ENCODE peak calls at places on chromosomes 6 and 20, in seven cellular contexts. J, Y, L, T, X, B and G are unnamed samples.

GRCh38 chr6:157087974-157088373 is 235.3 kb downstream of the TMEM242 start:
- DNase-seq in J (no peak), Y (no peak), L (no peak), T (no peak), X (no peak), B (no peak), G (no peak)

GRCh38 chr6:10719386-10720228 is 3.3 kb upstream of the TMEM14C start:
- DNase-seq in J (no peak), Y (no peak), L (peak), T (no peak), X (no peak), B (peak), G (no peak)

GRCh38 chr6:81859884-81860283 is 107.4 kb upstream of the TENT5A start:
- DNase-seq in J (no peak), Y (no peak), L (peak), T (no peak), X (no peak), B (peak), G (no peak)

GRCh38 chr6:16555550-16555949 is 205.7 kb downstream of the ATXN1 start:
- DNase-seq in J (no peak), Y (no peak), L (no peak), T (no peak), X (no peak), B (no peak), G (no peak)

GRCh38 chr6:10403385-10404106 is 11.3 kb downstream of the TFAP2A start:
- DNase-seq in J (peak), Y (peak), L (no peak), T (peak), X (no peak), B (peak), G (peak)

GRCh38 chr6:5728726-5729434 is 277.8 kb downstream of the NRN1 start:
- DNase-seq in J (no peak), Y (peak), L (no peak), T (peak), X (no peak), B (peak), G (peak)

GRCh38 chr20:63082308-63082938 is 75.7 kb upstream of the BHLHE23 start:
- DNase-seq in J (no peak), Y (no peak), L (peak), T (peak), X (no peak), B (peak), G (no peak)

GRCh38 chr20:37911838-37912273 is 8.9 kb downstream of the VSTM2L start:
- DNase-seq in J (peak), Y (no peak), L (peak), T (peak), X (no peak), B (peak), G (peak)

GRCh38 chr6:79544939-79545450 is 7.8 kb upstream of the LCA5 start:
- DNase-seq in J (peak), Y (peak), L (peak), T (peak), X (no peak), B (peak), G (peak)

GRCh38 chr20:62949887-62950286 is 2.6 kb upstream of the SLC17A9 start:
- DNase-seq in J (no peak), Y (no peak), L (no peak), T (no peak), X (no peak), B (no peak), G (no peak)

GRCh38 chr6:79574636-79575035 is 37.4 kb upstream of the LCA5 start:
- DNase-seq in J (peak), Y (peak), L (no peak), T (peak), X (no peak), B (peak), G (peak)

GRCh38 chr6:42923656-42924055 is 5.6 kb upstream of the CNPY3 start:
- DNase-seq in J (no peak), Y (no peak), L (no peak), T (no peak), X (no peak), B (peak), G (no peak)

GRCh38 chr6:116461563-116462507 is 660 bp downstream of the CALHM6 start:
- DNase-seq in J (no peak), Y (no peak), L (peak), T (peak), X (peak), B (no peak), G (no peak)

GRCh38 chr6:2738373-2738979 is 12.2 kb downstream of the MYLK4 start:
- DNase-seq in J (peak), Y (peak), L (no peak), T (peak), X (peak), B (peak), G (peak)

GRCh38 chr20:51712501-51713212 is 55.5 kb downstream of the ATP9A start:
- DNase-seq in J (peak), Y (peak), L (no peak), T (peak), X (no peak), B (peak), G (peak)

GRCh38 chr20:17735959-17736621 is 36.3 kb downstream of the BANF2 start:
- DNase-seq in J (no peak), Y (peak), L (no peak), T (peak), X (no peak), B (no peak), G (no peak)

GRCh38 chr6:159077123-159077522 is 32.3 kb upstream of the TAGAP start:
- DNase-seq in J (no peak), Y (no peak), L (no peak), T (no peak), X (no peak), B (no peak), G (no peak)

GRCh38 chr6:30781697-30782424 is 37.5 kb upstream of the IER3 start:
- DNase-seq in J (peak), Y (peak), L (peak), T (peak), X (no peak), B (peak), G (peak)

GRCh38 chr6:150304421-150304820 is 64.4 kb upstream of the IYD start:
- DNase-seq in J (no peak), Y (no peak), L (no peak), T (no peak), X (no peak), B (no peak), G (no peak)

GRCh38 chr6:167396659-167397490 is 72.0 kb downstream of the TTLL2 start:
- DNase-seq in J (no peak), Y (no peak), L (no peak), T (no peak), X (no peak), B (no peak), G (no peak)

GRCh38 chr6:34202329-34203201 is 34.1 kb upstream of the HMGA1 start:
- DNase-seq in J (peak), Y (no peak), L (no peak), T (no peak), X (no peak), B (no peak), G (no peak)

GRCh38 chr6:6723792-6724318 is 135.3 kb downstream of the LY86 start:
- DNase-seq in J (no peak), Y (no peak), L (no peak), T (no peak), X (no peak), B (peak), G (no peak)

GRCh38 chr6:3358413-3359090 is 98.3 kb downstream of the SLC22A23 start:
- DNase-seq in J (no peak), Y (no peak), L (no peak), T (no peak), X (no peak), B (no peak), G (no peak)

GRCh38 chr6:79467716-79468115 is 69.5 kb downstream of the LCA5 start:
- DNase-seq in J (no peak), Y (peak), L (no peak), T (peak), X (no peak), B (peak), G (no peak)

GRCh38 chr6:52550014-52550575 is 26.8 kb downstream of the TRAM2 start:
- DNase-seq in J (no peak), Y (no peak), L (no peak), T (no peak), X (no peak), B (no peak), G (no peak)

GRCh38 chr6:89146748-89147715 is 1.2 kb downstream of the PM20D2 start:
- DNase-seq in J (peak), Y (peak), L (no peak), T (peak), X (no peak), B (peak), G (peak)

GRCh38 chr20:63128367-63128766 is 87.6 kb downstream of the YTHDF1 start:
- DNase-seq in J (no peak), Y (no peak), L (peak), T (no peak), X (no peak), B (no peak), G (no peak)

GRCh38 chr6:105087571-105088211 is 92.1 kb downstream of the POPDC3 start:
- DNase-seq in J (peak), Y (peak), L (no peak), T (peak), X (no peak), B (peak), G (peak)

GRCh38 chr6:12097791-12098190 is 85.7 kb downstream of the HIVEP1 start:
- DNase-seq in J (no peak), Y (peak), L (no peak), T (peak), X (no peak), B (peak), G (peak)

GRCh38 chr20:9377007-9377406 is 137.4 kb upstream of the LAMP5 start:
- DNase-seq in J (no peak), Y (no peak), L (no peak), T (no peak), X (no peak), B (no peak), G (no peak)
- TF ChIP-seq CTCF in J (no peak), Y (no peak), L (no peak), T (no peak), X (no peak), B (no peak), G (no peak)

DNA sequence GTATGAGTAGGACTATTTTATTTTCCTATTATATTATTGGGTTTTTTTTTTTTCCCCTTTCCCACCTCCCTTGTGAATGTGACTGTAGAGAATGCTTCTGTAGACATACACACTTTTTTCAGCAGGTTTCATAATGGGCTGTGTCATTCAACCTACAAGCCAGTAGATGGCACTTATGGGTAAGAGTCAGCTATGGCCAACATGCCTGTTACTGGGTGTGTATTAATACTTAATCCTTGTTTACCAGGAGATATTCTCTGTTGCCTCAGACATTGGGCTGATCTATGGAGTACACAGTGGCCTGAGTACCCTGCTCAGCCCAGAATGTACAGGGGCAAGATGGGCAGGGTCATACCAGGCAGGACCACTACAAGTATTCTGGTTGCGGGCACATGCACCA is 382.5 kb downstream of the EPHA7 start:
- DNase-seq in J (peak), Y (no peak), L (no peak), T (peak), X (no peak), B (peak), G (peak)
- TF ChIP-seq CTCF in J (no peak), Y (no peak), L (peak), T (peak), X (no peak), B (peak), G (peak)

GRCh38 chr20:6993016-6993415 is 225.5 kb downstream of the BMP2 start:
- DNase-seq in J (peak), Y (no peak), L (no peak), T (no peak), X (no peak), B (peak), G (peak)
- TF ChIP-seq CTCF in J (no peak), Y (no peak), L (no peak), T (no peak), X (no peak), B (no peak), G (no peak)

DNA sequence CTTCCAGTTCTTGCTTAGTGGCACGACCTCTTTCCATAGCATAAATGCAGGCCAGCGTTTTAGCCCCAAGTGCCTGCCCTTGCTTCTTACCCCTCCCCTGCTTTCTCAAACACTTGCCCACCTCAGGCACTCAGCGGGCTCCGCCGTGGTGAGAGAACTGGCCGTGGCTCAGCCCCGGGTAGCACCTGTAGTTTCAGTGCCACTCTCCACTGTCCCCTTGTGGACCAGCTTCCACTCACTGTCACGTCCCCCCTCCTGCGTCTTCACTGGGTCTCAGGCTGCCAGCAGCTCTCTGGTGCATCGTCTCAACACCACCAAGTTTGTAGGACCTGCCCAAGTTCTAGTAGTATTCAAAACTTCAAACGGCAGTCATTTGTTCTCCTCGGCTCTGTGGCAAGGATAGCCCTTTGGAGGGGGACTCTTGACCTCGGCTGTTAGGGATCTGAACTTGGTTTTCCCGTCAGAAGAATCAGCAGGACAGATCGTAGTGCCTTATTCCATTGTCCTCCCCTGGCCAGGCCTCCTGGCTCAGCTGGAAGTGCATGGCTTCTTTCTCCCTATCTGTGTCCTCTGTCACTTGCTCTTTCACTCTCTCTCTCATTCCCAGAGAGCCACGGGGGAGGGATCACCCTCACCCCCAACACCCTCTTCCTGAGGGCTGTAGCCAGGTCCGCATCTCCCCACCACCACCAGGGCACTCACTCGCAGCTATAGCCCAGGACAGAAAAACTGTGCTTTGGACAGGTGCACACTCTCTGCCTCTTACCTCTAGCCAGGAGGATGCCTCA is 44.6 kb downstream of the STK35 start:
- DNase-seq in J (no peak), Y (no peak), L (no peak), T (no peak), X (no peak), B (no peak), G (no peak)
- TF ChIP-seq CTCF in J (no peak), Y (no peak), L (peak), T (no peak), X (no peak), B (no peak), G (no peak)

GRCh38 chr6:68572525-68572924 is 62.6 kb upstream of the ADGRB3 start:
- DNase-seq in J (peak), Y (no peak), L (no peak), T (no peak), X (no peak), B (no peak), G (peak)
- TF ChIP-seq CTCF in J (no peak), Y (no peak), L (peak), T (no peak), X (no peak), B (peak), G (peak)

DNA sequence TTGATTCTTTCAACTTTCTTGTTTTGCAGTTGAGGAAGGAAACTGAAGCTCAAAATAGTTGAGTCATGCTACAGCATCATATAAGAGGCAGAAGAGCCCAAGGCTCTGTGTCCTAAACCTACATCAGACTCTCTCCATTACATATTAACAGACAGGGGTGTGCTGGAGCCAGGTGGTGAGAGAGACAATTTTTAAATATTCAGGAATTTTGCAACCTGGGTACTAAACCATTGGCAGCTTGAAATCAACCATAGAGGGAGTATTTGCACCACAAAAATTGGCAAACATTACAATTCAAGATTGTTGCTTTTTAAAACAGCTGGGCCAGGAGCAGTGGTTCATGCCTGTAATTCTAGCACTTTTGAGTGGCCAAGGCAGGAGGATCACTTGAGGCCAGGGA is 65.8 kb upstream of the SOX4 start:
- DNase-seq in J (no peak), Y (no peak), L (no peak), T (no peak), X (no peak), B (no peak), G (no peak)
- TF ChIP-seq CTCF in J (no peak), Y (no peak), L (no peak), T (no peak), X (peak), B (no peak), G (no peak)